ENCODE peak calls at places on chromosome 5, in six cellular contexts. One of them, this sample, is unnamed.

GRCh38 chr5:102759289-102759688 is 4.2 kb downstream of the PAM start:
- DNase-seq in EL: no peak
- DNase-seq in Calu3: no peak
- DNase-seq in activated naive CD4-positive, alpha-beta T cell: no peak
- DNase-seq in retina: no peak
- DNase-seq in progenitor cell of endocrine pancreas: no peak
- DNase-seq in this sample: no peak

GRCh38 chr5:151319334-151319733 is 15.8 kb upstream of the SLC36A3 start:
- DNase-seq in EL: peak; percentile 22
- DNase-seq in Calu3: peak; percentile 9
- DNase-seq in activated naive CD4-positive, alpha-beta T cell: no peak
- DNase-seq in retina: peak; percentile 26
- DNase-seq in progenitor cell of endocrine pancreas: no peak
- DNase-seq in this sample: peak; percentile 6

GRCh38 chr5:16457451-16457850 is 8.1 kb downstream of the ZNF622 start:
- DNase-seq in EL: no peak
- DNase-seq in Calu3: no peak
- DNase-seq in activated naive CD4-positive, alpha-beta T cell: no peak
- DNase-seq in retina: no peak
- DNase-seq in progenitor cell of endocrine pancreas: no peak
- DNase-seq in this sample: no peak

GRCh38 chr5:14946813-14947640 is 75.4 kb upstream of the ANKH start:
- DNase-seq in EL: peak; percentile 25
- DNase-seq in Calu3: peak; percentile 30
- DNase-seq in activated naive CD4-positive, alpha-beta T cell: no peak
- DNase-seq in retina: no peak
- DNase-seq in progenitor cell of endocrine pancreas: no peak
- DNase-seq in this sample: peak; percentile 42

GRCh38 chr5:7261049-7261448 is 134.9 kb upstream of the ADCY2 start:
- DNase-seq in EL: no peak
- DNase-seq in Calu3: peak; percentile 10
- DNase-seq in activated naive CD4-positive, alpha-beta T cell: no peak
- DNase-seq in retina: peak; percentile 72
- DNase-seq in progenitor cell of endocrine pancreas: no peak
- DNase-seq in this sample: peak; percentile 27

GRCh38 chr5:167160388-167160787 is 1131.1 kb upstream of the WWC1 start:
- DNase-seq in EL: no peak
- DNase-seq in Calu3: no peak
- DNase-seq in activated naive CD4-positive, alpha-beta T cell: no peak
- DNase-seq in retina: no peak
- DNase-seq in progenitor cell of endocrine pancreas: no peak
- DNase-seq in this sample: no peak

GRCh38 chr5:180474569-180474968 is 19.6 kb upstream of the CNOT6 start:
- DNase-seq in EL: no peak
- DNase-seq in Calu3: no peak
- DNase-seq in activated naive CD4-positive, alpha-beta T cell: no peak
- DNase-seq in retina: no peak
- DNase-seq in progenitor cell of endocrine pancreas: no peak
- DNase-seq in this sample: no peak

GRCh38 chr5:146076455-146076854 is 28.9 kb downstream of the PLAC8L1 start:
- DNase-seq in EL: no peak
- DNase-seq in Calu3: no peak
- DNase-seq in activated naive CD4-positive, alpha-beta T cell: no peak
- DNase-seq in retina: no peak
- DNase-seq in progenitor cell of endocrine pancreas: no peak
- DNase-seq in this sample: no peak

GRCh38 chr5:145637396-145637795 is 197.7 kb downstream of the PRELID2 start:
- DNase-seq in EL: peak; percentile 37
- DNase-seq in Calu3: no peak
- DNase-seq in activated naive CD4-positive, alpha-beta T cell: no peak
- DNase-seq in retina: no peak
- DNase-seq in progenitor cell of endocrine pancreas: no peak
- DNase-seq in this sample: peak; percentile 45

GRCh38 chr5:153067869-153068268 is 422.6 kb upstream of the GRIA1 start:
- DNase-seq in EL: no peak
- DNase-seq in Calu3: no peak
- DNase-seq in activated naive CD4-positive, alpha-beta T cell: no peak
- DNase-seq in retina: no peak
- DNase-seq in progenitor cell of endocrine pancreas: no peak
- DNase-seq in this sample: no peak

GRCh38 chr5:40437452-40437861 is 242.3 kb upstream of the PTGER4 start:
- DNase-seq in EL: peak; percentile 86
- DNase-seq in Calu3: peak; percentile 31
- DNase-seq in activated naive CD4-positive, alpha-beta T cell: no peak
- DNase-seq in retina: no peak
- DNase-seq in progenitor cell of endocrine pancreas: no peak
- DNase-seq in this sample: peak; percentile 81

GRCh38 chr5:6556089-6556801 is 76.6 kb downstream of the NSUN2 start:
- DNase-seq in EL: peak; percentile 31
- DNase-seq in Calu3: no peak
- DNase-seq in activated naive CD4-positive, alpha-beta T cell: no peak
- DNase-seq in retina: no peak
- DNase-seq in progenitor cell of endocrine pancreas: no peak
- DNase-seq in this sample: no peak

GRCh38 chr5:157603333-157604190 is 28.0 kb upstream of the ADAM19 start:
- DNase-seq in EL: peak; percentile 94
- DNase-seq in Calu3: peak; percentile 56
- DNase-seq in activated naive CD4-positive, alpha-beta T cell: no peak
- DNase-seq in retina: peak; percentile 21
- DNase-seq in progenitor cell of endocrine pancreas: no peak
- DNase-seq in this sample: peak; percentile 87

GRCh38 chr5:76196457-76196856 is 113.3 kb downstream of the SV2C start:
- DNase-seq in EL: no peak
- DNase-seq in Calu3: no peak
- DNase-seq in activated naive CD4-positive, alpha-beta T cell: no peak
- DNase-seq in retina: no peak
- DNase-seq in progenitor cell of endocrine pancreas: no peak
- DNase-seq in this sample: no peak

GRCh38 chr5:50352390-50352789 is 88.7 kb downstream of the EMB start:
- DNase-seq in EL: no peak
- DNase-seq in Calu3: no peak
- DNase-seq in activated naive CD4-positive, alpha-beta T cell: no peak
- DNase-seq in retina: no peak
- DNase-seq in progenitor cell of endocrine pancreas: no peak
- DNase-seq in this sample: no peak

This sample was measured in kidney tubule cell.